ENCODE peak calls at places on chromosomes 16 and 17, in five cellular contexts. Y, E, Q, S and D are unnamed samples.

GRCh38 chr17:28961391-28961790 is 10.1 kb upstream of the PHF12 start:
- DNase-seq in Y (no peak), E (no peak), Q (no peak), S (no peak), D (no peak)

GRCh38 chr16:21244798-21245197 is 11.3 kb downstream of the ANKS4B start:
- DNase-seq in Y (no peak), E (no peak), Q (no peak), S (no peak), D (no peak)

GRCh38 chr16:85750021-85750826 is 672 bp downstream of the C16orf74 start:
- DNase-seq in Y (no peak), E (peak), Q (no peak), S (peak), D (peak)

GRCh38 chr17:1351275-1351674 is 48.7 kb downstream of the YWHAE start:
- DNase-seq in Y (no peak), E (no peak), Q (no peak), S (no peak), D (no peak)

GRCh38 chr16:28324887-28325279 is 32.6 kb downstream of the SBK1 start:
- DNase-seq in Y (no peak), E (no peak), Q (no peak), S (no peak), D (no peak)

GRCh38 chr16:4944333-4945281 is 7.7 kb upstream of the PPL start:
- DNase-seq in Y (peak), E (no peak), Q (no peak), S (peak), D (no peak)

GRCh38 chr16:25747160-25747758 is 55.5 kb downstream of the HS3ST4 start:
- DNase-seq in Y (no peak), E (peak), Q (no peak), S (no peak), D (peak)

GRCh38 chr17:71460943-71461342 is 659.9 kb upstream of the SOX9 start:
- DNase-seq in Y (no peak), E (no peak), Q (no peak), S (no peak), D (peak)

GRCh38 chr17:63356275-63356905 is 89.7 kb downstream of the CYB561 start:
- DNase-seq in Y (peak), E (no peak), Q (no peak), S (no peak), D (no peak)

GRCh38 chr16:21001262-21001661 is 100.7 kb downstream of the LYRM1 start:
- DNase-seq in Y (no peak), E (peak), Q (no peak), S (no peak), D (peak)